ENCODE peak calls at places on chromosomes 16 and 17, in four cellular contexts. One of them, this sample, is unnamed.

GRCh38 chr16:46857261-46857962 is 26.4 kb upstream of the C16orf87 start:
- DNase-seq in stomach: no peak
- DNase-seq in CD4-positive, alpha-beta T cell: no peak
- DNase-seq in left lung: no peak
- DNase-seq in this sample: no peak

GRCh38 chr17:48484256-48484655 is 46.6 kb downstream of the HOXB1 start:
- DNase-seq in stomach: no peak
- DNase-seq in left lung: no peak
- DNase-seq in CD4-positive, alpha-beta T cell: no peak
- DNase-seq in this sample: no peak

GRCh38 chr17:2406903-2407790 is 6.3 kb upstream of the MNT start:
- DNase-seq in stomach: peak
- DNase-seq in CD4-positive, alpha-beta T cell: no peak
- DNase-seq in left lung: peak
- DNase-seq in this sample: no peak

GRCh38 chr16:64153718-64154117 is 968.1 kb downstream of the CDH11 start:
- DNase-seq in stomach: no peak
- DNase-seq in CD4-positive, alpha-beta T cell: no peak
- DNase-seq in left lung: no peak
- DNase-seq in this sample: no peak

GRCh38 chr16:49158029-49158642 is 123.5 kb downstream of the CBLN1 start:
- DNase-seq in left lung: no peak
- DNase-seq in stomach: no peak
- DNase-seq in CD4-positive, alpha-beta T cell: no peak
- DNase-seq in this sample: no peak

GRCh38 chr17:82400830-82401229 is 17.3 kb upstream of the HEXD start:
- DNase-seq in left lung: peak
- DNase-seq in stomach: peak
- DNase-seq in CD4-positive, alpha-beta T cell: peak
- DNase-seq in this sample: no peak

GRCh38 chr16:4591706-4592470 is 22.8 kb downstream of the UBALD1 start:
- DNase-seq in CD4-positive, alpha-beta T cell: no peak
- DNase-seq in left lung: no peak
- DNase-seq in stomach: no peak
- DNase-seq in this sample: peak

GRCh38 chr17:15971108-15971507 is 26.2 kb downstream of the ADORA2B start:
- DNase-seq in left lung: peak
- DNase-seq in CD4-positive, alpha-beta T cell: no peak
- DNase-seq in stomach: no peak
- DNase-seq in this sample: no peak

GRCh38 chr17:34584805-34585416 is 5.5 kb downstream of the TMEM132E start:
- DNase-seq in CD4-positive, alpha-beta T cell: no peak
- DNase-seq in stomach: no peak
- DNase-seq in left lung: no peak
- DNase-seq in this sample: no peak

GRCh38 chr16:23595246-23595950 is 718 bp downstream of the NDUFAB1 start:
- DNase-seq in stomach: no peak
- DNase-seq in left lung: no peak
- DNase-seq in CD4-positive, alpha-beta T cell: no peak
- DNase-seq in this sample: no peak

GRCh38 chr16:74574146-74574545 is 32.8 kb downstream of the GLG1 start:
- DNase-seq in CD4-positive, alpha-beta T cell: no peak
- DNase-seq in stomach: no peak
- DNase-seq in left lung: no peak
- DNase-seq in this sample: no peak

GRCh38 chr16:15523092-15523541 is 88.7 kb downstream of the BMERB1 start:
- DNase-seq in left lung: peak
- DNase-seq in CD4-positive, alpha-beta T cell: no peak
- DNase-seq in stomach: no peak
- DNase-seq in this sample: no peak

GRCh38 chr17:80760501-80760900 is 215.9 kb downstream of the RPTOR start:
- DNase-seq in CD4-positive, alpha-beta T cell: no peak
- DNase-seq in stomach: peak
- DNase-seq in left lung: peak
- DNase-seq in this sample: no peak

DNA sequence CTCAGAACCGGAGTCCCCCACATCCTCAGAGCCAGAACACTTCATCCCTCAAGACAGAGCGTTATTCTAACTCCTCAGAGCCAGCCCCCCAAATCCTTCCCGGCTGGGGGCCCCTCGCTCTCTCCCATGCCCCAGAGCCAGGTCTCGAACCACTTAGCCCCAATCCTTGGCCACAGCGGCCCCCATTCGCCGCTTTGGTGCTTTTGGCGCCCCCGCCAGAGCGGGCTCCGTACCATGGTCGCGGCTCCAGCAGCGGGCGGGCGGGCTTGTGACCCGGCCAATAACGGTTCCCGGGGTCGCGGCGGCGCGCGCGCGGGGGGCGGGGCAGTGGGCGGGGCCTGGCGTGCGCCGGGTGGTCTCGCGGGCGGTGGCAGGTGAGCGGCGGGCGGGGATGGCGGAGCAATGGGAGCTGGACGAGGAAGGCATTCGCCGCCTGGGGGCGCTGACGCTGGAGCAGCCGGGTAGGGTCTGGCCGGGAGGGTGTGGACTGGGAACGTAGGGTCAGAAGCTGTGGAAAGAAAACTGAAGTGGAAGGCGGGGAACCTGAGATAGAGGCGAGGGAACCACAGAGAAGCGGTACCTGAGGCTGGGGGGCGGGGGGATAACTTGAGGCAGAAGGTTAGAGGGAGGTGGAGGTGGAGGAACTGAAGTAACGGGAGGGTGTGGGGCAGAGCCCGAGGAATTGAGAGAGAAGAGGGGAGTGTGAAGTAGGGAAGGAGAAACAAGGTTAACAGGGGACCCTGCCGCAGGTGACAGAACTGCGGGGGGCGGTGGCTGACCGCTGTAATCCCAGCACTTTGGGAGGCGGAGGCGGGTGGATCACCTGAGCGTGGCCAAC is at the start of the genes KCTD19 and LRRC36:
- DNase-seq in left lung: peak
- DNase-seq in stomach: peak
- DNase-seq in CD4-positive, alpha-beta T cell: no peak
- DNase-seq in this sample: peak
- TF ChIP-seq CTCF in left lung: peak
- TF ChIP-seq CTCF in stomach: no peak
- TF ChIP-seq CTCF in CD4-positive, alpha-beta T cell: peak
- TF ChIP-seq CTCF in this sample: peak

DNA sequence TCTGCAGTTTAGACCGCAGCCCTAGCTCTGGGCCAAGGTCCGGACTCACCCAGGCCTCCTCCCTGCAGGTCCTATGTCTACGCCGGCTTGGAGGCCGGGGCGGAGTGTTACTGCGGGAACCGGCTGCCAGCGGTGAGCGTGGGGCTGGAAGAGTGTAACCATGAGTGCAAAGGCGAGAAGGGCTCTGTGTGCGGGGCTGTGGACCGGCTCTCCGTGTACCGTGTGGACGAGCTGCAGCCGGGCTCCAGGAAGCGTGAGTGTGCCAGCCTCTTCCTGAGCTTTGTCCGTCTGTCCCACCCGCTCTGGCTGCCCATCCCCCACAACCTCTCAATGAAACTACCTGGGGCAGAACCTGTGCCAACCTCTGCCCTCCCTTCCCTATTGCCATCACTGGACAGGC is 20.1 kb downstream of the WSCD1 start:
- DNase-seq in CD4-positive, alpha-beta T cell: no peak
- DNase-seq in left lung: no peak
- DNase-seq in stomach: no peak
- DNase-seq in this sample: no peak
- TF ChIP-seq CTCF in CD4-positive, alpha-beta T cell: no peak
- TF ChIP-seq CTCF in left lung: no peak
- TF ChIP-seq CTCF in stomach: no peak
- TF ChIP-seq CTCF in this sample: no peak

DNA sequence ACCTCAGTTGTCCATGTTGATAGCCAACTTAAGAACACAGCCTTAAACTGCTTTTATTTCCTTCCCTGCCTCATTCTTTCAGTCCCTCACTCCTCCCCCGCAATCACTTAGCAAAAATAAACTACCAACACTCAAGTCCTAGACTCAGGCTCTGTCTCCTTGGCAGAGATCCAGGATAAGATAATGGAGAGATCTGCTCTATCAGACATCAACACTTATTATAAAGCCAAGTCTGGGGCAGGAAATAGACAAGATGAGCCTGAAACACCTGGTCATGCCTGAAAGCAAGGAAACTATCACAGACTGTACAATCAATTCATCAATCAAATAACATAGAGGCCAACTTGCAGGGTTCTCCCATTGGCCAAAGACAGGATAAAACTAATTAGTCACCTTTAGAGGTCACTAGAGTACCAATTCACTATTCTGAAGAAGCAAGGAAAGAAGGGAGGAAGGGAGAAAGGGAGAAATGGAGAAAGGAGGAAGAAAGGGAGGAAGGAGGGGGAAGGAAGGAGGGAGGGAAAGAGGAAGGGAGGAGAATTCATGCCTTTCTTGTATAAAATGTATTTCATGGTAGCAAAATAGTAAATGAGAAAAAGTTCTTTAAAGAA is 15.6 kb downstream of the HYDIN start:
- DNase-seq in left lung: no peak
- DNase-seq in stomach: no peak
- DNase-seq in CD4-positive, alpha-beta T cell: no peak
- DNase-seq in this sample: no peak
- TF ChIP-seq CTCF in left lung: no peak
- TF ChIP-seq CTCF in stomach: no peak
- TF ChIP-seq CTCF in CD4-positive, alpha-beta T cell: no peak
- TF ChIP-seq CTCF in this sample: peak

GRCh38 chr17:75130632-75131277 is 787 bp downstream of the NT5C start:
- DNase-seq in CD4-positive, alpha-beta T cell: no peak
- DNase-seq in left lung: peak
- DNase-seq in stomach: peak
- DNase-seq in this sample: no peak
- TF ChIP-seq CTCF in CD4-positive, alpha-beta T cell: no peak
- TF ChIP-seq CTCF in left lung: peak
- TF ChIP-seq CTCF in stomach: no peak
- TF ChIP-seq CTCF in this sample: peak

GRCh38 chr16:8576141-8577004 is 13.9 kb downstream of the TMEM114 start:
- DNase-seq in stomach: no peak
- DNase-seq in CD4-positive, alpha-beta T cell: no peak
- DNase-seq in left lung: no peak
- DNase-seq in this sample: no peak

GRCh38 chr16:8571061-8571596 is 19.2 kb downstream of the TMEM114 start:
- DNase-seq in stomach: no peak
- DNase-seq in left lung: no peak
- DNase-seq in CD4-positive, alpha-beta T cell: no peak
- DNase-seq in this sample: no peak

GRCh38 chr16:8572063-8572918 is 18.0 kb downstream of the TMEM114 start:
- DNase-seq in stomach: no peak
- DNase-seq in CD4-positive, alpha-beta T cell: no peak
- DNase-seq in left lung: no peak
- DNase-seq in this sample: no peak

GRCh38 chr16:8575399-8575798 is 14.9 kb downstream of the TMEM114 start:
- DNase-seq in stomach: no peak
- DNase-seq in CD4-positive, alpha-beta T cell: no peak
- DNase-seq in left lung: no peak
- DNase-seq in this sample: no peak

DNA sequence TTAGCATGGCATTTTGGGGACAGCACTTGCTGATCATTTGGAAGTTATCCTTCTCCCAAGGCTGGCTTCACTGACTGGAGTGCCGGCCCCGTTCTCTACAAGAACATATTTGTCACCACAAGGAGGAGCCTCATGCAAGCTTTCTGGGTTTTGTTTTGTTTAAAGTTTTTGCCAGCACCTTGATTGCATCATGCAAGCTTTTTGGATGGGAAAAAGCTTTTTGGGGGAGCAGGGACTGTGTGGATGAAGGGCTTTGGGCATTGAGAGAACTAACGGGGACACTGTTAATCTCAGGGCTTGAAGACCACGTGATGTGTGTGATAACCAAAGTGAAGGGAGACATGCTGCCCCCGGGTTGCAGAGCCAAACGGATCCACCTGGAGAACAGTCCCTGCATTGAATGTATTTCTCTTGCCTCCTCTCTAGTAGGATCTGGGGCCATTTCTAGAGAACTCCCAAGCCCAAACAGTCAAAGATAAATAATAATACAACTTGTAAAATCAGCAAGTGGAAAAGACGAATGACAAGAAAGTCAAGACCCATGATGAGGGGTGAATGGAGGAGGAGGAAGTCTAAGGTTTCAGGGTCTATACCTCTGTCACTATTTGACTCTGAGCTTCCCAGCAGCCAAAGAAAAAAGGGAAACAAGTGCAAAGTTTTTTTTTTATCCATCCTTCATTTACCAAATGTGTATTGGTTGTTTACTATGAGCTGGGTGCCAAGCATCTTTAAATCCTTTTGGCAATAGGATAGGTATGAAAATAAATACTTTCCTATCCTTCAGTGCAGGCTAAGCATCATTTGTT is 17.2 kb downstream of the TMEM114 start:
- DNase-seq in stomach: no peak
- DNase-seq in CD4-positive, alpha-beta T cell: no peak
- DNase-seq in left lung: no peak
- DNase-seq in this sample: no peak
- TF ChIP-seq CTCF in stomach: no peak
- TF ChIP-seq CTCF in CD4-positive, alpha-beta T cell: no peak
- TF ChIP-seq CTCF in left lung: peak
- TF ChIP-seq CTCF in this sample: peak

DNA sequence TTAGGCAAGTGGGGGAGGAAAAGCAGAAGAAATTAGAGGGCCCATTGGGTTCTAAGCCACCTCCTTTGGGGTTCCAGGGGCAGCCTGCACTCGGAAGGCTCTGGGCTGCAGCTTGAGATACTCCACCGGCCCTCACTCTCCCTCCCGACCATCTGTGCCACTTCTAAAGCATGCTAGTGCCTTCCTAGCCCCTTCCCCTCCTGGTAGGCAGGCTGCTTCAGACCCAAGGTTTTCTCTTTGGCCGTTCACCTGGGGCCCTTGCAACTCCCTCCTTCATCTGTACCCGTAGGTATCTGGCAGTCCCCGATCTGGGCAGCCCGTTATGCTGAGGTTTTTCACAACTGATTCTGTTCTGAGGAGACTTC is 98.5 kb downstream of the RAB11FIP4 start:
- DNase-seq in left lung: no peak
- DNase-seq in CD4-positive, alpha-beta T cell: no peak
- DNase-seq in stomach: no peak
- DNase-seq in this sample: no peak
- TF ChIP-seq CTCF in left lung: no peak
- TF ChIP-seq CTCF in CD4-positive, alpha-beta T cell: no peak
- TF ChIP-seq CTCF in stomach: no peak
- TF ChIP-seq CTCF in this sample: no peak

DNA sequence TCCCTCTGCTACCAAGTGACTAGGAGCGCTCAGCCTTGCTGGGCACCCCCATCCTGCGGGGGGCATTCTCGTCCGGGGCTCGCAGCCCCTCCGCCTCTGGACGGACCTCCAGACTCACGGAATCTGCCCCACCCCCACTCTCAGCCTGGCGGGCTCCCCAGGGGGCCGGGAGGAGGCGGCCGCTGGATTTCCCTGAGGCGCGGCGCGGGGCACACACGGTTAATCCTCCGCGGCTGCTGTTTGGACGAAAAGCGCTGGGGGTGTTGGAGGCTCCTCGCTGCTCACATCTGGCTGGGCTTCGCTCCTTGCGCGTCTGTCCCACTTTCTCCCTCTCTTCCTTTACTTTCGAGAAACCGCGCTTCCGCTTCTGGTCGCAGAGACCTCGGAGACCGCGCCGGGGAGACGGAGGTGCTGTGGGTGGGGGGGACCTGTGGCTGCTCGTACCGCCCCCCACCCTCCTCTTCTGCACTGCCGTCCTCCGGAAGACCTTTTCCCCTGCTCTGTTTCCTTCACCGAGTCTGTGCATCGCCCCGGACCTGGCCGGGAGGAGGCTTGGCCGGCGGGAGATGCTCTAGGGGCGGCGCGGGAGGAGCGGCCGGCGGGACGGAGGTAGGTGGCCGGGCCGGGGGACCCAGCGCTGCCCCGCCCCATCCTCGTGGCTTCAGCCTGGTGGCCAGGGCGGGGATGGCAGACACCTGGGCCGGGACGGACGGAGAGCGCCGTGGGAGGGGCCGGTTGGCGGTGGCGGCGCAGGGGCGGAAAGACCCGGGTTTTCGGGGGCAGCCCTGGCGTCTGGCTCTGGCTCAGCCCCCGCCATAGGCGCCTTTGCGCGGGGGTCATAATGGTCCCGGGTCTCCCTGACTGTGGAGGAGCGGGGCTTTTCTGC is at the start of gene C1QTNF1:
- DNase-seq in CD4-positive, alpha-beta T cell: no peak
- DNase-seq in stomach: peak
- DNase-seq in left lung: peak
- DNase-seq in this sample: no peak
- TF ChIP-seq CTCF in CD4-positive, alpha-beta T cell: peak
- TF ChIP-seq CTCF in stomach: no peak
- TF ChIP-seq CTCF in left lung: no peak
- TF ChIP-seq CTCF in this sample: no peak

This sample was measured in D721Med.